ENCODE peak calls at places on chromosomes 13 and 19, in four cellular contexts. U is heart left ventricle; M is RCC 7860; W is activated CD8-positive, alpha-beta T cell treated with anti-CD3 and anti-CD28 coated beads, Interleukin-2, amount 10 ng/mL, durations not matched to agents 7 days and 5 days. B is an unnamed sample.

GRCh38 chr13:40665061-40665753 is 1.2 kb downstream of the FOXO1 start:
- DNase-seq in M (no peak), W (peak; percentile 54), U (peak; percentile 52), B (peak; percentile 38)

GRCh38 chr13:74657765-74658164 is 523.6 kb upstream of the KLF12 start:
- DNase-seq in W (no peak), M (no peak), U (no peak), B (no peak)

GRCh38 chr13:72109863-72110262 is 242.9 kb upstream of the DACH1 start:
- DNase-seq in U (no peak), W (no peak), M (peak; percentile 8), B (no peak)

GRCh38 chr19:44680536-44680935 is 9.3 kb downstream of the CEACAM19 start:
- DNase-seq in U (no peak), M (no peak), W (no peak), B (no peak)

GRCh38 chr13:71759506-71760225 is 107.3 kb downstream of the DACH1 start:
- DNase-seq in W (no peak), U (no peak), M (no peak), B (no peak)

GRCh38 chr13:107882708-107883560 is 332.4 kb downstream of the LIG4 start:
- DNase-seq in M (no peak), U (no peak), W (no peak), B (no peak)

GRCh38 chr13:29749401-29750177 is 100.8 kb downstream of the UBL3 start:
- DNase-seq in M (no peak), W (no peak), U (no peak), B (no peak)

GRCh38 chr19:53328967-53329366 is 4.6 kb upstream of the ZNF845 start:
- DNase-seq in U (peak; percentile 81), W (peak; percentile 42), M (no peak), B (peak; percentile 74)

GRCh38 chr13:72726721-72727416 is 560 bp downstream of the MZT1 start:
- DNase-seq in W (peak; percentile 67), M (no peak), U (peak; percentile 51), B (peak; percentile 44)

B was measured in testis.